ENCODE peak calls at places on chromosomes 2 and 18, in five cellular contexts. F is skeletal muscle cell, Z is fibroblast of the aortic adventitia, Y is adipocyte, O is ovary. X is an unnamed sample.

GRCh38 chr2:148342091-148342490 is 302.5 kb upstream of the EPC2 start:
- DNase-seq in O (no peak), Z (no peak), F (no peak), Y (no peak), X (no peak)

GRCh38 chr2:216340280-216340631 is 32.0 kb downstream of the MARCHF4 start:
- DNase-seq in Z (no peak), F (no peak), O (no peak), Y (no peak), X (no peak)

GRCh38 chr2:38597115-38597514 is 5.6 kb downstream of the HNRNPLL start:
- DNase-seq in Z (no peak), O (no peak), Y (no peak), F (no peak), X (no peak)

GRCh38 chr2:96526615-96527014 is 9.9 kb upstream of the ARID5A start:
- DNase-seq in O (peak), F (no peak), Y (no peak), Z (no peak), X (no peak)

GRCh38 chr2:38750793-38751042 is 443 bp downstream of the SRSF7 start:
- DNase-seq in F (no peak), O (no peak), Z (no peak), Y (peak), X (no peak)

GRCh38 chr2:218035463-218036100 is 32.8 kb upstream of the TNS1 start:
- DNase-seq in Z (no peak), F (no peak), Y (no peak), O (no peak), X (no peak)

GRCh38 chr2:19899853-19900525 is 1.8 kb downstream of the TTC32 start:
- DNase-seq in O (no peak), Z (no peak), Y (peak), F (no peak), X (no peak)

GRCh38 chr2:71928734-71929481 is 218.8 kb downstream of the CYP26B1 start:
- DNase-seq in Z (no peak), Y (no peak), F (no peak), O (no peak), X (no peak)

GRCh38 chr2:172083725-172084483 is 1.4 kb upstream of the DLX1 start:
- DNase-seq in Y (peak), O (no peak), F (no peak), Z (no peak), X (no peak)

GRCh38 chr18:13471971-13472628 is 253.5 kb downstream of the LDLRAD4 start:
- DNase-seq in Y (no peak), O (no peak), F (no peak), Z (no peak), X (no peak)

GRCh38 chr2:110851531-110851930 is 119.2 kb downstream of the ACOXL start:
- DNase-seq in F (no peak), O (no peak), Y (no peak), Z (no peak), X (no peak)

GRCh38 chr18:50114448-50114847 is 80.5 kb downstream of the MYO5B start:
- DNase-seq in F (no peak), Z (no peak), O (no peak), Y (no peak), X (no peak)

GRCh38 chr2:167144179-167144898 is 256.1 kb downstream of the XIRP2 start:
- DNase-seq in Y (peak), F (peak), Z (peak), O (no peak), X (no peak)

GRCh38 chr2:27705851-27706622 is 42.3 kb downstream of the SLC4A1AP start:
- DNase-seq in Z (peak), F (peak), Y (peak), O (peak), X (peak)

GRCh38 chr2:156697906-156698305 is 261.7 kb downstream of the GPD2 start:
- DNase-seq in Z (no peak), F (no peak), O (no peak), Y (no peak), X (no peak)

GRCh38 chr2:30026091-30027055 is 105.0 kb upstream of the ALK start:
- DNase-seq in O (peak), F (peak), Z (peak), Y (peak), X (peak)

GRCh38 chr2:160269365-160269764 is 69.3 kb upstream of the ITGB6 start:
- DNase-seq in Z (peak), F (no peak), O (no peak), Y (no peak), X (no peak)

GRCh38 chr2:236051351-236051750 is 116.8 kb downstream of the GBX2 start:
- DNase-seq in F (no peak), Y (no peak), O (no peak), Z (no peak), X (no peak)

GRCh38 chr2:219446101-219446504 is 11.5 kb downstream of the SPEG start:
- DNase-seq in Y (peak), Z (peak), O (peak), F (peak), X (no peak)

GRCh38 chr2:215499330-215499729 is 63.5 kb upstream of the FN1 start:
- DNase-seq in O (no peak), Y (peak), Z (no peak), F (no peak), X (no peak)

GRCh38 chr2:51212374-51212773 is 180.4 kb upstream of the NRXN1 start:
- DNase-seq in O (no peak), F (no peak), Y (no peak), Z (no peak), X (no peak)

GRCh38 chr2:191846787-191847620 is at the start of gene CAVIN2:
- DNase-seq in F (peak), Y (peak), Z (peak), O (peak), X (no peak)

GRCh38 chr2:197011777-197012641 is 85.5 kb upstream of the PGAP1 start:
- DNase-seq in O (no peak), Y (peak), Z (peak), F (peak), X (no peak)

GRCh38 chr18:68925268-68925667 is 127.4 kb downstream of the CCDC102B start:
- DNase-seq in Z (peak), Y (peak), F (no peak), O (no peak), X (no peak)

GRCh38 chr2:158965731-158966130 is 2.7 kb upstream of the TANC1 start:
- DNase-seq in O (no peak), Z (no peak), F (no peak), Y (peak), X (no peak)

GRCh38 chr2:158968396-158969161 is at the start of gene TANC1:
- DNase-seq in Z (peak), O (peak), F (peak), Y (peak), X (peak)

GRCh38 chr2:158967731-158968395 is 577 bp upstream of the TANC1 start:
- DNase-seq in F (no peak), O (peak), Z (peak), Y (peak), X (no peak)

GRCh38 chr2:158966321-158966720 is 2.1 kb upstream of the TANC1 start:
- DNase-seq in O (no peak), F (no peak), Z (no peak), Y (peak), X (no peak)

DNA sequence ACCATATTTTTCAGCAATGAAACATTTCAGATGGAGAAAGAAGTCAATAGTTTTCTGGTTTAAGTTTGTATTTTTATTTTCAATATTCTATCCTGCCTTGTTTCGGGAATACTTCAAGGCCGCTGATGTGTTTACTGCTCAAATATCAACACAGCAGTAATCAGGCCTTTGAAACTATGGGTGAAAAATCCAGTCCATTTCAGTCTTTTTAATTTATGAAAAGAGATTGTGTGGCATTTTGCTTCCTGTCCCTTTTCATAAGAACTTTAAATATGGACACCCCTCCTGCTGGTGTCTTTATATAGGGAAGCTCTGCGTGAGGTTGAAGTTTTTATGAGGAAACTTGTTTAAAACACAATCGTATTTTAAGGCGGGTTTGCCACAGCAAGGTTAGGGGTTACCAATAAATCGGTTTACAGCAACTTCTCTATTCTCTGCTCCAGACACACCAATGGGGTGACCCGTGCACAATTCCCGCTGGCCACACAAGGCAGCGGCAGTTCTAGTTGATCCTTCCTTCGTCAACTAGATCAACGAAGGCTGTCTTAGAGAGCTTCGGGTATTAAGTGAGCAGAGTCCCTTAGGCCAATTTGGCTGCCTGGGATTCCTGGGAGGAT is 1.2 kb upstream of the TANC1 start:
- DNase-seq in O (peak), Z (no peak), F (no peak), Y (no peak), X (no peak)
- H3K4me3 ChIP-seq in O (peak), Z (peak), F (peak), Y (peak), X (peak)

GRCh38 chr2:112722816-112723555 is 2.2 kb downstream of the NT5DC4 start:
- DNase-seq in F (no peak), O (no peak), Z (no peak), Y (no peak), X (no peak)

GRCh38 chr2:112721819-112722522 is 1.2 kb downstream of the NT5DC4 start:
- DNase-seq in Y (no peak), F (no peak), Z (no peak), O (no peak), X (no peak)

GRCh38 chr2:112718862-112719370 is 1.9 kb upstream of the NT5DC4 start:
- DNase-seq in F (no peak), Z (no peak), O (no peak), Y (no peak), X (no peak)

GRCh38 chr2:112723556-112723940 is 2.7 kb downstream of the NT5DC4 start:
- DNase-seq in Y (no peak), Z (no peak), O (no peak), F (no peak), X (no peak)

GRCh38 chr2:112720785-112721184 is at the start of gene NT5DC4:
- DNase-seq in F (no peak), Z (no peak), Y (no peak), O (no peak), X (no peak)
- H3K4me3 ChIP-seq in F (no peak), Z (no peak), Y (no peak), O (no peak), X (no peak)

DNA sequence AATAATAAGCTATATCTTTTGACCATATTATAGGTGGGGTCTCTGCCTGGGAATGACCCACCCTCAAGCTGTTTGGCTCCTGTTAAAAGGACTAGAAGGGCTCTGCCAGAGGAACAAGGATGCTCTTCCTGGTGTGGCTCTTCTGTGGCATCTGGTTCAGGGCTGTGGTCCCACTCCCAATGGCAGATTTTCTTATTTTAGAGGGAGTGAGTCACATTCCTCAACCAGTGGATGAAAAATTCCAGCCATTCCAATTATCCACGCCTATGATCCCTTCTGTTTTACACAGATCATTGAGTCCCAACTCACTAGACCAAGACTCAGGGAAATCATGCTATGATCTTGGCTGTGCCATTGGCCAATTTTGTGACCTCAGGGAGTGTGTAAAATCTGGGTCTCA is 120.0 kb downstream of the PARD3B start:
- DNase-seq in Y (peak), F (no peak), Z (peak), O (no peak), X (peak)
- H3K4me3 ChIP-seq in Y (peak), F (no peak), Z (no peak), O (no peak), X (no peak)

DNA sequence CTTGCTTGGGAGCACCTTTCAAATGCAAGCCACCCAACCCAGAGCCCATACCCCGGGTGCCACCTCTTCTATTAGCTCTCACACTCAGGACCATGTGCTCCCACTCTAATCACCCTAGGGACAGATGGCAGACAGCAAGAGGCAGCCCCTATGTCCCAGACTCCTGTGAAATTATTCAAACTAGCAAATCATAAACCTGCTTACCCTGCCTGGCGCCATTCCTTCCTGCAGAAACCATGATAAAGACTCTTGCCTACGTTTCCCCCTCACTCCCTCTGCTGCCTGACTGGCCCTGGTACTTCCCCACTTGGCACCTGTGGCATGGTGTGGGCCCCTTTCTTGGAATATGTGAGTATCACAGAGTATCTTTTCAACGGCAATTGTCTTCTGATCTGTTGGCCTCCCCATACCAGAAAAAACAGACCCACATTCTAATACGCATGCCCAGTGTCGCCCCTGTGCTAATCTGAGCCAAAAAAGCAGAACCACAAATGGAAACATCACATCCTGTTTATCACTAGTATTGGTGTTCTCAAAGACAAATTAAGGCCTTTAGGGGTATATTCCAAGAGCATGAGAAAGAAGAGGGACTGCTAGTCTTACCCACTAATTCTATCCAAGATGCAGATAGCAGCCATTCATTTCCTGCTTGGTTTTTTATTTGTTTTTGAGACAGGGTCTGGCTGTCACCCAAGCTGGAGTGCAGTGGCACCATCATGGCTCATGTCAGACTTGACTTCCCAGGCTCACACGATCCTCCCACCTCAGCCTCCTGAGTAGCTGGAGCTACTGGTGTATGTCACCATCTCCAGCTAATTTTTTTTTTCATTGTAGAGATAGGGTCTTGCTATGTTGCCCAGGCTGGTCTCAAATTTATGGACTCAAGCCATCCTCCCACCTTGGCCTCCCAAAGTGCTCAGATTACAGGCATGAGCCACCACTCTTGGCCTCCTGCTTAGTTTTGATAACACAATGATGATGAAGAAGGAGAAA is 44.1 kb upstream of the TTC39C start:
- DNase-seq in O (no peak), F (no peak), Z (no peak), Y (no peak), X (no peak)
- H3K4me3 ChIP-seq in O (no peak), F (no peak), Z (no peak), Y (no peak), X (no peak)

DNA sequence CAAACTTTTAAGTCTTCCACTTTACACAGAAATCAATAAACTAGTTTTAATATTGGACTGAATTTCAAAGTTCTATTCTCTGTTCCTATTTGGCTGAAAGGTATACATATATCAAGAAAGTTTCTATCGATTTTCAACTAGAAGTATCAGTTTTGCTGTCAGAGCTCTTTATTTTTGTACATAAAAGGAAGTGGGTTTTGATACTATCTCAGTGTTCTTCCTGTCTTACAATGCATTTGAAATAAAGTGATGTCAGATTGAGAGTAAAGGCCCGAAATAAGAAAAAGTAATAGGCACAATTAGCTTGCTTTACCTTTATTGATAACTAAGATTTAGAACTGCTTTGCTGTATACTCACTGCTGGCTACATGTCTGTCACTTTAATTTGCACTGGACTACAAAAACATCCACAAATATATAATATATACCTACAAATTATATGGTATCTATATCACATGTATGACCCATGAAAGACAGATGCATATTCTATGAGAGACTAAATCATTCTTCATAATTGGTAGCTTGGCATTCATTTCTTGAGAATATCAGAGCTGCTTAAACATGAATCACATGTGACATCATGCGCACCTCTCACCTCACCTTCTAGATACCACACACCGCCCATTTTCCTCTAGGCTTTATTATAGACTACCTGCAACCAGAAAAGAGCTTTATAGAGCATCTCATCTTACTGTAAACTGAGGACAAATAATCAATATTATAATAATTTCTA is 83.6 kb downstream of the ASXL2 start:
- DNase-seq in O (no peak), Y (no peak), Z (no peak), F (no peak), X (no peak)
- H3K4me3 ChIP-seq in O (no peak), Y (no peak), Z (no peak), F (no peak), X (no peak)

GRCh38 chr2:15943378-15943851 is 3.1 kb downstream of the MYCN start:
- DNase-seq in O (peak), F (no peak), Y (no peak), Z (no peak), X (no peak)
- H3K4me3 ChIP-seq in O (no peak), F (no peak), Y (no peak), Z (no peak), X (no peak)

DNA sequence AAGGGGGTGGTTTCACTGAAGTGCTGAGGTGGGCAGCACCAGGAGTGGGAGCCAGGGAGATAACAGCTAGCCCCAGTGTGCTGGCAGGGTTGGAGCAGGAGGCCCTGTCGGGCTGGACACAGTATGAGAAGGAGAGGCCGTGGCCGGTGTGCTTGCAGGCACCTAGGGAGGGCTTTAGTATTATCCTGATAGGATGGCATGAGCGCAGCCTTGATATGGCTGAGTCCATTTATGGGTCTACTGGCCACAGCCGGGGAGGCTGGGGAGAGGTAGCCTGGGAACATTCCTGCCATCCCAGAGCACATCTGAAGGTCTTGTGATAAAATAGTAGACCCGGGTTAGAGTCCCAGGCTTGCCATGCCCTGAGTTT is 245.1 kb downstream of the KLHL29 start:
- DNase-seq in Y (no peak), Z (no peak), O (no peak), F (no peak), X (no peak)
- H3K4me3 ChIP-seq in Y (no peak), Z (no peak), O (no peak), F (no peak), X (no peak)